ENCODE peak calls at places on chromosome 10, in ten cellular contexts. One of them, this sample, is unnamed.

GRCh38 chr10:30637881-30638467 is 8.4 kb upstream of the LYZL2 start:
- DNase-seq in OCI-LY7: no peak
- DNase-seq in lower lobe of right lung: no peak
- DNase-seq in SJSA1: peak
- DNase-seq in aorta: no peak
- DNase-seq in heart left ventricle: no peak
- DNase-seq in CD8-positive, alpha-beta memory T cell: no peak
- DNase-seq in heart right ventricle: no peak
- DNase-seq in GM23248: peak
- DNase-seq in mucosa of descending colon: no peak
- DNase-seq in this sample: no peak

GRCh38 chr10:32054087-32054486 is 2.1 kb downstream of the KIF5B start:
- DNase-seq in SJSA1: peak
- DNase-seq in heart left ventricle: no peak
- DNase-seq in GM23248: peak
- DNase-seq in heart right ventricle: no peak
- DNase-seq in lower lobe of right lung: no peak
- DNase-seq in aorta: no peak
- DNase-seq in CD8-positive, alpha-beta memory T cell: no peak
- DNase-seq in mucosa of descending colon: no peak
- DNase-seq in OCI-LY7: peak
- DNase-seq in this sample: no peak

GRCh38 chr10:26779176-26779860 is 81.4 kb downstream of the ABI1 start:
- DNase-seq in SJSA1: no peak
- DNase-seq in CD8-positive, alpha-beta memory T cell: no peak
- DNase-seq in heart left ventricle: no peak
- DNase-seq in lower lobe of right lung: no peak
- DNase-seq in GM23248: no peak
- DNase-seq in OCI-LY7: peak
- DNase-seq in mucosa of descending colon: no peak
- DNase-seq in heart right ventricle: no peak
- DNase-seq in aorta: no peak
- DNase-seq in this sample: no peak

GRCh38 chr10:29443745-29444523 is 155.1 kb downstream of the LYZL1 start:
- DNase-seq in heart right ventricle: no peak
- DNase-seq in GM23248: no peak
- DNase-seq in heart left ventricle: no peak
- DNase-seq in OCI-LY7: no peak
- DNase-seq in aorta: no peak
- DNase-seq in mucosa of descending colon: no peak
- DNase-seq in SJSA1: no peak
- DNase-seq in lower lobe of right lung: no peak
- DNase-seq in CD8-positive, alpha-beta memory T cell: no peak
- DNase-seq in this sample: no peak

GRCh38 chr10:23155166-23155565 is 36.9 kb upstream of the PTF1A start:
- DNase-seq in SJSA1: no peak
- DNase-seq in heart right ventricle: no peak
- DNase-seq in OCI-LY7: no peak
- DNase-seq in heart left ventricle: no peak
- DNase-seq in mucosa of descending colon: no peak
- DNase-seq in GM23248: peak
- DNase-seq in aorta: no peak
- DNase-seq in lower lobe of right lung: no peak
- DNase-seq in CD8-positive, alpha-beta memory T cell: no peak
- DNase-seq in this sample: no peak

GRCh38 chr10:97823734-97824133 is 25.9 kb upstream of the GOLGA7B start:
- DNase-seq in heart left ventricle: peak
- DNase-seq in lower lobe of right lung: no peak
- DNase-seq in GM23248: no peak
- DNase-seq in mucosa of descending colon: no peak
- DNase-seq in SJSA1: no peak
- DNase-seq in CD8-positive, alpha-beta memory T cell: no peak
- DNase-seq in OCI-LY7: no peak
- DNase-seq in heart right ventricle: no peak
- DNase-seq in aorta: no peak
- DNase-seq in this sample: no peak

GRCh38 chr10:77702166-77702565 is 64.6 kb upstream of the KCNMA1 start:
- DNase-seq in mucosa of descending colon: no peak
- DNase-seq in aorta: no peak
- DNase-seq in lower lobe of right lung: no peak
- DNase-seq in CD8-positive, alpha-beta memory T cell: no peak
- DNase-seq in heart right ventricle: no peak
- DNase-seq in OCI-LY7: no peak
- DNase-seq in GM23248: peak
- DNase-seq in heart left ventricle: no peak
- DNase-seq in SJSA1: no peak
- DNase-seq in this sample: no peak

GRCh38 chr10:117342638-117343037 is 32.6 kb downstream of the PDZD8 start:
- DNase-seq in SJSA1: peak
- DNase-seq in heart left ventricle: no peak
- DNase-seq in aorta: no peak
- DNase-seq in mucosa of descending colon: no peak
- DNase-seq in lower lobe of right lung: no peak
- DNase-seq in CD8-positive, alpha-beta memory T cell: no peak
- DNase-seq in OCI-LY7: no peak
- DNase-seq in heart right ventricle: no peak
- DNase-seq in GM23248: peak
- DNase-seq in this sample: no peak

GRCh38 chr10:113716109-113717010 is 35.1 kb upstream of the PLEKHS1 start:
- DNase-seq in mucosa of descending colon: no peak
- DNase-seq in lower lobe of right lung: no peak
- DNase-seq in GM23248: no peak
- DNase-seq in OCI-LY7: no peak
- DNase-seq in CD8-positive, alpha-beta memory T cell: no peak
- DNase-seq in aorta: no peak
- DNase-seq in heart right ventricle: no peak
- DNase-seq in heart left ventricle: no peak
- DNase-seq in SJSA1: no peak
- DNase-seq in this sample: no peak

GRCh38 chr10:35351021-35351420 is 14.7 kb downstream of the CCNY start:
- DNase-seq in mucosa of descending colon: no peak
- DNase-seq in aorta: no peak
- DNase-seq in SJSA1: no peak
- DNase-seq in GM23248: no peak
- DNase-seq in lower lobe of right lung: no peak
- DNase-seq in OCI-LY7: no peak
- DNase-seq in heart left ventricle: no peak
- DNase-seq in CD8-positive, alpha-beta memory T cell: no peak
- DNase-seq in heart right ventricle: no peak
- DNase-seq in this sample: no peak

GRCh38 chr10:15491856-15492255 is 120.8 kb upstream of the FAM171A1 start:
- DNase-seq in mucosa of descending colon: no peak
- DNase-seq in GM23248: no peak
- DNase-seq in CD8-positive, alpha-beta memory T cell: no peak
- DNase-seq in heart left ventricle: no peak
- DNase-seq in heart right ventricle: no peak
- DNase-seq in SJSA1: no peak
- DNase-seq in lower lobe of right lung: no peak
- DNase-seq in aorta: no peak
- DNase-seq in OCI-LY7: no peak
- DNase-seq in this sample: no peak

GRCh38 chr10:103618575-103619423 is 125.3 kb downstream of the NEURL1 start:
- DNase-seq in CD8-positive, alpha-beta memory T cell: no peak
- DNase-seq in heart left ventricle: peak
- DNase-seq in heart right ventricle: peak
- DNase-seq in lower lobe of right lung: no peak
- DNase-seq in SJSA1: no peak
- DNase-seq in mucosa of descending colon: peak
- DNase-seq in OCI-LY7: no peak
- DNase-seq in aorta: peak
- DNase-seq in GM23248: peak
- DNase-seq in this sample: no peak

GRCh38 chr10:15084502-15084922 is 4.1 kb downstream of the ACBD7 start:
- DNase-seq in heart left ventricle: no peak
- DNase-seq in SJSA1: peak
- DNase-seq in lower lobe of right lung: no peak
- DNase-seq in aorta: no peak
- DNase-seq in OCI-LY7: no peak
- DNase-seq in mucosa of descending colon: no peak
- DNase-seq in GM23248: peak
- DNase-seq in CD8-positive, alpha-beta memory T cell: no peak
- DNase-seq in heart right ventricle: peak
- DNase-seq in this sample: peak

GRCh38 chr10:6536102-6536501 is 44.0 kb downstream of the PRKCQ start:
- DNase-seq in GM23248: no peak
- DNase-seq in OCI-LY7: no peak
- DNase-seq in SJSA1: no peak
- DNase-seq in heart right ventricle: no peak
- DNase-seq in aorta: no peak
- DNase-seq in heart left ventricle: no peak
- DNase-seq in lower lobe of right lung: no peak
- DNase-seq in mucosa of descending colon: no peak
- DNase-seq in CD8-positive, alpha-beta memory T cell: no peak
- DNase-seq in this sample: no peak
- H3K4me3 ChIP-seq in GM23248: no peak
- H3K4me3 ChIP-seq in OCI-LY7: no peak
- H3K4me3 ChIP-seq in SJSA1: no peak
- H3K4me3 ChIP-seq in heart right ventricle: no peak
- H3K4me3 ChIP-seq in aorta: no peak
- H3K4me3 ChIP-seq in heart left ventricle: no peak
- H3K4me3 ChIP-seq in lower lobe of right lung: no peak
- H3K4me3 ChIP-seq in mucosa of descending colon: no peak
- H3K4me3 ChIP-seq in CD8-positive, alpha-beta memory T cell: no peak
- H3K4me3 ChIP-seq in this sample: no peak

GRCh38 chr10:110356628-110357245 is 52.0 kb upstream of the SMNDC1 start:
- DNase-seq in heart right ventricle: peak
- DNase-seq in heart left ventricle: peak
- DNase-seq in mucosa of descending colon: peak
- DNase-seq in OCI-LY7: peak
- DNase-seq in aorta: no peak
- DNase-seq in SJSA1: peak
- DNase-seq in lower lobe of right lung: no peak
- DNase-seq in CD8-positive, alpha-beta memory T cell: peak
- DNase-seq in GM23248: no peak
- DNase-seq in this sample: peak
- H3K4me3 ChIP-seq in heart right ventricle: no peak
- H3K4me3 ChIP-seq in heart left ventricle: no peak
- H3K4me3 ChIP-seq in mucosa of descending colon: no peak
- H3K4me3 ChIP-seq in OCI-LY7: peak
- H3K4me3 ChIP-seq in aorta: no peak
- H3K4me3 ChIP-seq in SJSA1: no peak
- H3K4me3 ChIP-seq in lower lobe of right lung: peak
- H3K4me3 ChIP-seq in CD8-positive, alpha-beta memory T cell: peak
- H3K4me3 ChIP-seq in GM23248: no peak
- H3K4me3 ChIP-seq in this sample: peak

GRCh38 chr10:129329375-129330040 is 137.5 kb upstream of the MGMT start:
- DNase-seq in SJSA1: no peak
- DNase-seq in heart right ventricle: no peak
- DNase-seq in GM23248: no peak
- DNase-seq in CD8-positive, alpha-beta memory T cell: no peak
- DNase-seq in lower lobe of right lung: no peak
- DNase-seq in heart left ventricle: no peak
- DNase-seq in mucosa of descending colon: no peak
- DNase-seq in aorta: no peak
- DNase-seq in OCI-LY7: no peak
- DNase-seq in this sample: no peak
- H3K4me3 ChIP-seq in SJSA1: no peak
- H3K4me3 ChIP-seq in heart right ventricle: no peak
- H3K4me3 ChIP-seq in GM23248: no peak
- H3K4me3 ChIP-seq in CD8-positive, alpha-beta memory T cell: no peak
- H3K4me3 ChIP-seq in lower lobe of right lung: no peak
- H3K4me3 ChIP-seq in heart left ventricle: no peak
- H3K4me3 ChIP-seq in mucosa of descending colon: no peak
- H3K4me3 ChIP-seq in aorta: no peak
- H3K4me3 ChIP-seq in OCI-LY7: no peak
- H3K4me3 ChIP-seq in this sample: no peak

GRCh38 chr10:50636576-50636975 is 12.8 kb upstream of the SGMS1 start:
- DNase-seq in lower lobe of right lung: no peak
- DNase-seq in OCI-LY7: no peak
- DNase-seq in heart right ventricle: no peak
- DNase-seq in CD8-positive, alpha-beta memory T cell: no peak
- DNase-seq in aorta: no peak
- DNase-seq in SJSA1: no peak
- DNase-seq in GM23248: no peak
- DNase-seq in heart left ventricle: no peak
- DNase-seq in mucosa of descending colon: no peak
- DNase-seq in this sample: no peak
- H3K4me3 ChIP-seq in lower lobe of right lung: no peak
- H3K4me3 ChIP-seq in OCI-LY7: no peak
- H3K4me3 ChIP-seq in heart right ventricle: no peak
- H3K4me3 ChIP-seq in CD8-positive, alpha-beta memory T cell: peak
- H3K4me3 ChIP-seq in aorta: no peak
- H3K4me3 ChIP-seq in SJSA1: no peak
- H3K4me3 ChIP-seq in GM23248: no peak
- H3K4me3 ChIP-seq in heart left ventricle: no peak
- H3K4me3 ChIP-seq in mucosa of descending colon: no peak
- H3K4me3 ChIP-seq in this sample: peak

This sample was measured in effector memory CD4-positive, alpha-beta T cell.